ENCODE peak calls at places on chromosomes 5 and 9, in nine cellular contexts. One of them, this sample, is unnamed.

GRCh38 chr9:133732351-133733073 is 5.6 kb downstream of the SARDH start:
- DNase-seq in brain microvascular endothelial cell: no peak
- DNase-seq in ovary: peak
- DNase-seq in nephron progenitor cell: no peak
- DNase-seq in mammary epithelial cell: no peak
- DNase-seq in lung: no peak
- DNase-seq in kidney epithelial cell: no peak
- DNase-seq in GM12878: no peak
- DNase-seq in fibroblast of mammary gland: no peak
- DNase-seq in this sample: no peak

GRCh38 chr5:105565531-105565930 is 2002.9 kb upstream of the NUDT12 start:
- DNase-seq in brain microvascular endothelial cell: no peak
- DNase-seq in ovary: no peak
- DNase-seq in nephron progenitor cell: no peak
- DNase-seq in mammary epithelial cell: no peak
- DNase-seq in lung: no peak
- DNase-seq in kidney epithelial cell: no peak
- DNase-seq in GM12878: no peak
- DNase-seq in fibroblast of mammary gland: no peak
- DNase-seq in this sample: no peak

GRCh38 chr9:127974769-127975261 is 6.0 kb downstream of the EEIG1 start:
- DNase-seq in brain microvascular endothelial cell: no peak
- DNase-seq in ovary: peak
- DNase-seq in nephron progenitor cell: no peak
- DNase-seq in mammary epithelial cell: no peak
- DNase-seq in lung: no peak
- DNase-seq in kidney epithelial cell: no peak
- DNase-seq in GM12878: no peak
- DNase-seq in fibroblast of mammary gland: no peak
- DNase-seq in this sample: no peak

GRCh38 chr9:117772960-117773359 is 68.8 kb downstream of the TLR4 start:
- DNase-seq in brain microvascular endothelial cell: peak
- DNase-seq in ovary: no peak
- DNase-seq in nephron progenitor cell: no peak
- DNase-seq in mammary epithelial cell: peak
- DNase-seq in lung: no peak
- DNase-seq in kidney epithelial cell: peak
- DNase-seq in GM12878: no peak
- DNase-seq in fibroblast of mammary gland: peak
- DNase-seq in this sample: no peak

GRCh38 chr5:160128632-160129031 is 9.4 kb upstream of the PWWP2A start:
- DNase-seq in brain microvascular endothelial cell: no peak
- DNase-seq in ovary: no peak
- DNase-seq in nephron progenitor cell: no peak
- DNase-seq in mammary epithelial cell: no peak
- DNase-seq in lung: no peak
- DNase-seq in kidney epithelial cell: no peak
- DNase-seq in GM12878: no peak
- DNase-seq in fibroblast of mammary gland: no peak
- DNase-seq in this sample: no peak

GRCh38 chr9:113397077-113397696 is 3.9 kb downstream of the ALAD start:
- DNase-seq in brain microvascular endothelial cell: no peak
- DNase-seq in ovary: no peak
- DNase-seq in nephron progenitor cell: no peak
- DNase-seq in mammary epithelial cell: no peak
- DNase-seq in lung: no peak
- DNase-seq in kidney epithelial cell: no peak
- DNase-seq in GM12878: no peak
- DNase-seq in fibroblast of mammary gland: no peak
- DNase-seq in this sample: no peak

GRCh38 chr9:118522093-118523028 is 818.2 kb downstream of the TLR4 start:
- DNase-seq in brain microvascular endothelial cell: peak
- DNase-seq in ovary: no peak
- DNase-seq in nephron progenitor cell: peak
- DNase-seq in mammary epithelial cell: peak
- DNase-seq in lung: no peak
- DNase-seq in kidney epithelial cell: peak
- DNase-seq in GM12878: peak
- DNase-seq in fibroblast of mammary gland: peak
- DNase-seq in this sample: peak

GRCh38 chr9:16031971-16032370 is 479.1 kb downstream of the CCDC171 start:
- DNase-seq in brain microvascular endothelial cell: no peak
- DNase-seq in ovary: no peak
- DNase-seq in nephron progenitor cell: no peak
- DNase-seq in mammary epithelial cell: peak
- DNase-seq in lung: no peak
- DNase-seq in kidney epithelial cell: no peak
- DNase-seq in GM12878: no peak
- DNase-seq in fibroblast of mammary gland: no peak
- DNase-seq in this sample: no peak

GRCh38 chr5:3261081-3261480 is 334.6 kb upstream of the IRX1 start:
- DNase-seq in brain microvascular endothelial cell: no peak
- DNase-seq in ovary: no peak
- DNase-seq in nephron progenitor cell: no peak
- DNase-seq in mammary epithelial cell: no peak
- DNase-seq in lung: peak
- DNase-seq in kidney epithelial cell: no peak
- DNase-seq in GM12878: no peak
- DNase-seq in fibroblast of mammary gland: no peak
- DNase-seq in this sample: no peak

GRCh38 chr5:10537614-10538013 is 26.3 kb upstream of the ANKRD33B start:
- DNase-seq in brain microvascular endothelial cell: no peak
- DNase-seq in ovary: no peak
- DNase-seq in nephron progenitor cell: no peak
- DNase-seq in mammary epithelial cell: no peak
- DNase-seq in lung: no peak
- DNase-seq in kidney epithelial cell: no peak
- DNase-seq in GM12878: no peak
- DNase-seq in fibroblast of mammary gland: no peak
- DNase-seq in this sample: no peak

GRCh38 chr5:73655521-73656160 is 29.6 kb downstream of the ARHGEF28 start:
- DNase-seq in brain microvascular endothelial cell: no peak
- DNase-seq in ovary: no peak
- DNase-seq in nephron progenitor cell: no peak
- DNase-seq in mammary epithelial cell: no peak
- DNase-seq in lung: no peak
- DNase-seq in kidney epithelial cell: no peak
- DNase-seq in GM12878: no peak
- DNase-seq in fibroblast of mammary gland: no peak
- DNase-seq in this sample: no peak

DNA sequence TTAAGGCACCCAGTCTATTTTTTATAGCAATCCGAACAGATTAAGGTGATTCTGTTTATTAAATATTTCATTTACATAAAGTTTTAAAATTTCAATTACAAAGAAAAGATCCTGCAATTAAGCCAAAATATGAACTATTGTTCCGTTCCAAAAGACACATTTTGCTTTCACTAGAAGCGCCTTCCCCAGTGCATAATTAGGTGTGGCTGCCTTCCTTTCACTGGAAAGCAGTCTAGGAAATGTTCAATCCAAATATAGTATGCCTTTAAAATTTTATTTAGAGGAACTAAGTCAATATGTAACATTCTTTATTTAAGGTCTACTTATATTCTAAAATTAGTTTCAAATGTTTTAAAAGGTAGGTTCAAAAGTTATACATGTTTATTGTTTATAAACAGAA is 7.6 kb downstream of the CTNNAL1 start:
- DNase-seq in brain microvascular endothelial cell: no peak
- DNase-seq in ovary: no peak
- DNase-seq in nephron progenitor cell: no peak
- DNase-seq in mammary epithelial cell: no peak
- DNase-seq in lung: no peak
- DNase-seq in kidney epithelial cell: no peak
- DNase-seq in GM12878: no peak
- DNase-seq in fibroblast of mammary gland: no peak
- DNase-seq in this sample: no peak
- TF ChIP-seq CTCF in brain microvascular endothelial cell: no peak
- TF ChIP-seq CTCF in ovary: no peak
- TF ChIP-seq CTCF in nephron progenitor cell: no peak
- TF ChIP-seq CTCF in mammary epithelial cell: no peak
- TF ChIP-seq CTCF in lung: no peak
- TF ChIP-seq CTCF in kidney epithelial cell: no peak
- TF ChIP-seq CTCF in GM12878: no peak
- TF ChIP-seq CTCF in fibroblast of mammary gland: no peak
- TF ChIP-seq CTCF in this sample: no peak

GRCh38 chr5:150762216-150762615 is 3.4 kb upstream of the DCTN4 start:
- DNase-seq in brain microvascular endothelial cell: no peak
- DNase-seq in ovary: no peak
- DNase-seq in nephron progenitor cell: no peak
- DNase-seq in mammary epithelial cell: no peak
- DNase-seq in lung: no peak
- DNase-seq in kidney epithelial cell: no peak
- DNase-seq in GM12878: no peak
- DNase-seq in fibroblast of mammary gland: peak
- DNase-seq in this sample: no peak

GRCh38 chr5:150765019-150765788 is 6.4 kb upstream of the DCTN4 start:
- DNase-seq in brain microvascular endothelial cell: no peak
- DNase-seq in ovary: no peak
- DNase-seq in nephron progenitor cell: no peak
- DNase-seq in mammary epithelial cell: no peak
- DNase-seq in lung: no peak
- DNase-seq in kidney epithelial cell: no peak
- DNase-seq in GM12878: no peak
- DNase-seq in fibroblast of mammary gland: no peak
- DNase-seq in this sample: no peak

GRCh38 chr5:150765789-150766149 is 7.0 kb upstream of the DCTN4 start:
- DNase-seq in brain microvascular endothelial cell: no peak
- DNase-seq in ovary: no peak
- DNase-seq in nephron progenitor cell: no peak
- DNase-seq in mammary epithelial cell: no peak
- DNase-seq in lung: no peak
- DNase-seq in kidney epithelial cell: no peak
- DNase-seq in GM12878: no peak
- DNase-seq in fibroblast of mammary gland: no peak
- DNase-seq in this sample: no peak

GRCh38 chr5:150764530-150764929 is 5.7 kb upstream of the DCTN4 start:
- DNase-seq in brain microvascular endothelial cell: no peak
- DNase-seq in ovary: no peak
- DNase-seq in nephron progenitor cell: no peak
- DNase-seq in mammary epithelial cell: no peak
- DNase-seq in lung: no peak
- DNase-seq in kidney epithelial cell: no peak
- DNase-seq in GM12878: no peak
- DNase-seq in fibroblast of mammary gland: no peak
- DNase-seq in this sample: no peak

DNA sequence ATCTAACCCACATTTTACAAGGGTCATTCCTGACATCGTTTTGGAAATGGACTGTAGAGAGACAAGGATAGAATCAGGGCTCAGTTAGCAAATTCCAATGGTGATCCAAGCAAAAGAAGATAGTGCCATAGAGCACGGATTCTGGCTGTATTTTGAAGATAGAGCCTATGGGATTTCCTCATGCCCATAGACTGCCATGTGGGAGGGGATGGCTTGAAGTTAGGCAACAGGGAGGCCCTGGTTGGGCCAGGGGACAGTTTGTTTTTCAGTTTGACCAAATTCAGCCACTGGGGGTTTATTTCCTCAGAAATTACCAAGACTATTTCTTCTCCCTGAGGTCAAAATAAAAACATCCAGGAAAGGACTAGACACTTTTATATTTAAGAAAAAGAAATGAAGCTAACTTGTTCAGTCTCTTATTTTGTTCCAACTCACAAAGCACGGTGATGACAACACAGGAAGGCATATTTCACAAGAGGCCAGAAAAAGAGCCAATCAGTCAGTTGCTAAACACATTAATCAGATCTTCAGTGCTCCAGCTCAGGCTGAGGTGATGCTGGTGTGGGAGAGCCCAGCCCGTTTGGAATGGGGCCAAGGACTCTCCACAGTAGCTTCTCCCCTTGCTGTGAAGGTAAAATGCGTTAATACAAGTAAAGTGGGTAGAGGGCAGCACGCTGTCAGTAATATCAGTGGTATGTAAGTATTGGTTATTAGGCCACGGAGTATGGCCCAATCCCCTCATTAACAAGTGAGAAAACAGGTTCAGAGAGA is 4.4 kb upstream of the DCTN4 start:
- DNase-seq in brain microvascular endothelial cell: peak
- DNase-seq in ovary: peak
- DNase-seq in nephron progenitor cell: no peak
- DNase-seq in mammary epithelial cell: peak
- DNase-seq in lung: peak
- DNase-seq in kidney epithelial cell: peak
- DNase-seq in GM12878: no peak
- DNase-seq in fibroblast of mammary gland: peak
- DNase-seq in this sample: peak
- TF ChIP-seq CTCF in brain microvascular endothelial cell: no peak
- TF ChIP-seq CTCF in ovary: no peak
- TF ChIP-seq CTCF in nephron progenitor cell: no peak
- TF ChIP-seq CTCF in mammary epithelial cell: no peak
- TF ChIP-seq CTCF in lung: no peak
- TF ChIP-seq CTCF in kidney epithelial cell: no peak
- TF ChIP-seq CTCF in GM12878: no peak
- TF ChIP-seq CTCF in fibroblast of mammary gland: no peak
- TF ChIP-seq CTCF in this sample: no peak

DNA sequence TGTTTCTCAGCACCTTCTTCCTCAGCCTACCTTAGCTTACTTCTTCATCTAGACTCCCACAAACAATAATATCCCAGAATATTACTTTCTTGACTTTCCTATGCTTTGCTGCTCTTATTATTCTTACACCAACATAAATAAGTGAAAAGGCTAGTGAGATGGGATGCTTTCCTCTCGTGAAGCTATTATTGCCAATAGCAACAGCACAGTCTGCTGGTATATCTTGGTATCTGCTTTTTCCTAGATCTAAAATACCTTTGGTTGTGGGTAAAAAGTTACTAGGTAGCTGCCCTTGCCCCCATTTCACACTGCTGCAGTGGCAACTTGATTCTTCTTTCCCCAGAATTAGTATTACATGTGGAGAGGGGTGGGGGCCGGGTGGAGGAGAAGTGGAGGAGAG is 26.1 kb upstream of the GLIPR2 start:
- DNase-seq in brain microvascular endothelial cell: no peak
- DNase-seq in ovary: no peak
- DNase-seq in nephron progenitor cell: no peak
- DNase-seq in mammary epithelial cell: no peak
- DNase-seq in lung: no peak
- DNase-seq in kidney epithelial cell: no peak
- DNase-seq in GM12878: no peak
- DNase-seq in fibroblast of mammary gland: no peak
- DNase-seq in this sample: no peak
- TF ChIP-seq CTCF in brain microvascular endothelial cell: peak
- TF ChIP-seq CTCF in ovary: no peak
- TF ChIP-seq CTCF in nephron progenitor cell: no peak
- TF ChIP-seq CTCF in mammary epithelial cell: peak
- TF ChIP-seq CTCF in lung: no peak
- TF ChIP-seq CTCF in kidney epithelial cell: peak
- TF ChIP-seq CTCF in GM12878: peak
- TF ChIP-seq CTCF in fibroblast of mammary gland: peak
- TF ChIP-seq CTCF in this sample: no peak

DNA sequence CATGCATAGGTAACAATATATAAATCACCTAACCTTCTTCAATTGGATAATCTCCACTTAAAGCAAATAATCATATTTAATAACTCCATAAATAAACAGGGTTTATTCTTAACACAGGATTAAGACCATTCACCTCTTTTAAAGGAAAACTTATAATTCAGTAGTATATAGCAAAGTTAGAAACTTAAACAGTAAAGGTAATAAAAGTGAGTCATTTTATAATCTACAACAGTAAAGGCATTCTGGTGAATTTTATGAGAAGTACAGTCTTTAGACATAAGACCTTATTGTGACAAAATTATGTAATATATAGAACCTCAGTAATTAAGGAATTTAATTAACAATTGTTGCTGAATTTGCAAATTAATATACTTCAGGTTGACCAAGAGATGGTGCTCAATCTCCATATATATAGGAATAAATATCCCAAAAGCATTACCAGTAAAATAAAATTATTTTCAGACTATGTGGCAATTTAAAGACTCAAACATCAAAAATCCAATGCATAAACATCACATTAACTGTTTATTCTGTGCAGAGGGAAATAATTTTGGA is 84.8 kb downstream of the FBXL17 start:
- DNase-seq in brain microvascular endothelial cell: no peak
- DNase-seq in ovary: no peak
- DNase-seq in nephron progenitor cell: no peak
- DNase-seq in mammary epithelial cell: no peak
- DNase-seq in lung: no peak
- DNase-seq in kidney epithelial cell: no peak
- DNase-seq in GM12878: no peak
- DNase-seq in fibroblast of mammary gland: no peak
- DNase-seq in this sample: no peak
- TF ChIP-seq CTCF in brain microvascular endothelial cell: no peak
- TF ChIP-seq CTCF in ovary: no peak
- TF ChIP-seq CTCF in nephron progenitor cell: no peak
- TF ChIP-seq CTCF in mammary epithelial cell: no peak
- TF ChIP-seq CTCF in lung: no peak
- TF ChIP-seq CTCF in kidney epithelial cell: no peak
- TF ChIP-seq CTCF in GM12878: no peak
- TF ChIP-seq CTCF in fibroblast of mammary gland: no peak
- TF ChIP-seq CTCF in this sample: no peak

This sample was measured in mesothelial cell of epicardium.